ENCODE peak calls at places on chromosomes 16 and 17, in nine cellular contexts. One of them, this sample, is unnamed.

GRCh38 chr17:82458885-82459424 is 414 bp downstream of the NARF start:
- DNase-seq in GM23248: peak; percentile 56
- DNase-seq in SK-N-SH: peak; percentile 76
- DNase-seq in PC-3: peak; percentile 6
- DNase-seq in hepatocyte: peak; percentile 50
- DNase-seq in neural progenitor cell: peak; percentile 58
- DNase-seq in HCT116: no peak
- DNase-seq in MM.1S: peak; percentile 21
- DNase-seq in GM23338: peak; percentile 52
- DNase-seq in this sample: peak; percentile 47

GRCh38 chr17:82018152-82019041 is 4.3 kb downstream of the CENPX start:
- DNase-seq in HCT116: no peak
- DNase-seq in hepatocyte: no peak
- DNase-seq in MM.1S: no peak
- DNase-seq in GM23338: no peak
- DNase-seq in GM23248: no peak
- DNase-seq in PC-3: no peak
- DNase-seq in SK-N-SH: no peak
- DNase-seq in neural progenitor cell: no peak
- DNase-seq in this sample: no peak

GRCh38 chr17:41327411-41328120 is 12.1 kb upstream of the KRTAP17-1 start:
- DNase-seq in neural progenitor cell: no peak
- DNase-seq in GM23248: no peak
- DNase-seq in PC-3: no peak
- DNase-seq in MM.1S: no peak
- DNase-seq in hepatocyte: no peak
- DNase-seq in SK-N-SH: no peak
- DNase-seq in GM23338: no peak
- DNase-seq in HCT116: no peak
- DNase-seq in this sample: no peak

GRCh38 chr17:63916566-63917185 is 2.0 kb downstream of the GH1 start:
- DNase-seq in PC-3: no peak
- DNase-seq in GM23248: no peak
- DNase-seq in SK-N-SH: no peak
- DNase-seq in HCT116: no peak
- DNase-seq in hepatocyte: no peak
- DNase-seq in MM.1S: no peak
- DNase-seq in neural progenitor cell: no peak
- DNase-seq in GM23338: no peak
- DNase-seq in this sample: no peak

GRCh38 chr16:59905628-59906027 is 1171.5 kb upstream of the GOT2 start:
- DNase-seq in neural progenitor cell: no peak
- DNase-seq in SK-N-SH: no peak
- DNase-seq in hepatocyte: no peak
- DNase-seq in GM23338: no peak
- DNase-seq in MM.1S: no peak
- DNase-seq in GM23248: peak; percentile 24
- DNase-seq in HCT116: no peak
- DNase-seq in PC-3: peak; percentile 50
- DNase-seq in this sample: no peak

GRCh38 chr17:40063915-40064531 is 1.3 kb downstream of the THRA start:
- DNase-seq in MM.1S: no peak
- DNase-seq in GM23338: no peak
- DNase-seq in hepatocyte: no peak
- DNase-seq in neural progenitor cell: no peak
- DNase-seq in PC-3: no peak
- DNase-seq in HCT116: no peak
- DNase-seq in GM23248: peak; percentile 15
- DNase-seq in SK-N-SH: no peak
- DNase-seq in this sample: no peak

GRCh38 chr17:10614536-10615155 is 42.5 kb downstream of the MYH3 start:
- DNase-seq in PC-3: peak; percentile 61
- DNase-seq in hepatocyte: peak; percentile 77
- DNase-seq in SK-N-SH: peak; percentile 69
- DNase-seq in neural progenitor cell: peak; percentile 81
- DNase-seq in HCT116: peak; percentile 42
- DNase-seq in GM23338: peak; percentile 86
- DNase-seq in MM.1S: peak; percentile 33
- DNase-seq in GM23248: peak; percentile 74
- DNase-seq in this sample: peak; percentile 54

GRCh38 chr17:41599680-41600079 is 12.9 kb downstream of the KRT16 start:
- DNase-seq in PC-3: no peak
- DNase-seq in GM23338: no peak
- DNase-seq in neural progenitor cell: no peak
- DNase-seq in hepatocyte: no peak
- DNase-seq in SK-N-SH: no peak
- DNase-seq in GM23248: no peak
- DNase-seq in HCT116: no peak
- DNase-seq in MM.1S: no peak
- DNase-seq in this sample: no peak

GRCh38 chr17:31508310-31509094 is 117.0 kb downstream of the RAB11FIP4 start:
- DNase-seq in hepatocyte: no peak
- DNase-seq in HCT116: no peak
- DNase-seq in GM23338: peak; percentile 73
- DNase-seq in PC-3: no peak
- DNase-seq in neural progenitor cell: peak; percentile 36
- DNase-seq in GM23248: peak; percentile 29
- DNase-seq in MM.1S: peak; percentile 68
- DNase-seq in SK-N-SH: no peak
- DNase-seq in this sample: no peak

GRCh38 chr17:14926526-14927122 is 338.5 kb downstream of the PMP22 start:
- DNase-seq in MM.1S: peak; percentile 60
- DNase-seq in HCT116: peak; percentile 29
- DNase-seq in GM23338: peak; percentile 86
- DNase-seq in PC-3: peak; percentile 83
- DNase-seq in SK-N-SH: peak; percentile 26
- DNase-seq in hepatocyte: peak; percentile 85
- DNase-seq in GM23248: peak; percentile 85
- DNase-seq in neural progenitor cell: peak; percentile 86
- DNase-seq in this sample: peak; percentile 81

GRCh38 chr17:66982011-66982508 is 17.6 kb downstream of the CACNG4 start:
- DNase-seq in GM23338: no peak
- DNase-seq in PC-3: no peak
- DNase-seq in neural progenitor cell: no peak
- DNase-seq in SK-N-SH: no peak
- DNase-seq in GM23248: no peak
- DNase-seq in HCT116: no peak
- DNase-seq in hepatocyte: no peak
- DNase-seq in MM.1S: no peak
- DNase-seq in this sample: no peak

GRCh38 chr17:9932481-9932880 is 27.4 kb upstream of the RCVRN start:
- DNase-seq in hepatocyte: peak; percentile 48
- DNase-seq in GM23248: peak; percentile 40
- DNase-seq in SK-N-SH: no peak
- DNase-seq in MM.1S: no peak
- DNase-seq in neural progenitor cell: no peak
- DNase-seq in GM23338: no peak
- DNase-seq in HCT116: no peak
- DNase-seq in PC-3: no peak
- DNase-seq in this sample: no peak

DNA sequence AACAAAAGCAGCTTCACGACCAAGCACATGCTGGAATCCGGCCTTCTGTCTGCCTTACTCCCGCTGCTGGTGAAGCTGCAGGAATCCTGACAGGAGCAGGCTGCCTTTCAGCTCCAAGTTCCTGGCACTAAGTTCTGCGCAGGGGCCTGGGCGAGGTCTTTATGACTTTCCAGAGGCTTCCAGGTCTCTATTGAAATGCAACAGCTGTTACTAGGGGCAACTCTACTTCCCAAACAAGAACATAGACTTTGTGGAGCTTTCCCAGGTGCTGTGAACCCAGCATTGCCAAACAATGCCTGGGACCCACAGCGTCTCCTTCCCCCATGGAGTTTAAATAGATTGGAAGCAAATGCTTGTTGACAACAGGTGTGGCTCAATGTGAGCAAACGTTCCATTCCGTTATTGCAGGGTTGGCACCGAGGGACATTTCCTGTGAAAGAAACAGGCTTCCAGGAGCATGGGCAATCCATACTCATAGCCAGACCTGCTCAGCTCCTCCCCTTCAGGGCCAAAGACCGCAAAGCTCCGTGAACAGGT is 156.0 kb downstream of the CDH13 start:
- DNase-seq in SK-N-SH: no peak
- DNase-seq in GM23338: peak; percentile 66
- DNase-seq in HCT116: no peak
- DNase-seq in MM.1S: no peak
- DNase-seq in PC-3: no peak
- DNase-seq in GM23248: no peak
- DNase-seq in neural progenitor cell: peak; percentile 62
- DNase-seq in hepatocyte: peak; percentile 10
- DNase-seq in this sample: no peak
- TF ChIP-seq EZH2phosphoT487 in SK-N-SH: no peak
- TF ChIP-seq EZH2phosphoT487 in GM23338: no peak
- TF ChIP-seq EZH2phosphoT487 in HCT116: no peak
- TF ChIP-seq EZH2phosphoT487 in MM.1S: no peak
- TF ChIP-seq EZH2phosphoT487 in PC-3: no peak
- TF ChIP-seq EZH2phosphoT487 in GM23248: no peak
- TF ChIP-seq EZH2phosphoT487 in neural progenitor cell: no peak
- TF ChIP-seq EZH2phosphoT487 in hepatocyte: no peak
- TF ChIP-seq EZH2phosphoT487 in this sample: no peak

DNA sequence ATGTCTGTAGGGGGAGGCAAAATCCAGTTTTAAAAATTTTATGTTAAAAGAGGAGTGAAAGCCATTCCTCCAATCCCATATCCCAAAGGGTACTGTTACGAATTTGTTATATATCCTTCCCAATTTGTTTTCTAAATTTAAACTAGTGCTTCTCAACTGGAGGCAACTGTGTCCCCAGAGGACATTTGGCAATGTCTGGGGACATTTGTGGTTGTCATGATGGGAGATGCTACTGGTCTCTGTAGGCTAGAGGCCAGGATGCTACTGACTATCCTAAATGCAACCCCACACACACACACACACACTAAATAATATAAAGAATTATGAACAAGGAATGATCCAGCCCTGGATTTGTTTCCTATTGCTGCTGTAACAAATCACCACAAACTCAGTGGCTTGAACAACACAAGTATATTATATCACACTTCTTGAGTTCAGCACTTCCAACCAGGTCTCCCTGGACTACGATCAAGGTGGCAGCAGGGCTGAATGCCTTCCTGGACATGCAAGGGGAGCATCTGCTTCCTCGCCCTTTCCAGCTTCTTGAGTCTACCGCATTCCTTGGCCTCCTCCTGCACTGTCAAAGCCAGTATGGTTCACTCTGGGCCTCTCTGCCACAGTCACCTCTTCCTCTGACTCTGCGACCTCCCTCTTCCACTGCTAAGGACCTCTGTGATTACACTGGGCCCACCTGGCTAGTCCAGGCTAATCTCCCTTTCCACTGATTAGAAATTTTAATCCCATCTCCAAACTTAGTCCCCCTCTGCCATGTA is 30.1 kb downstream of the ARHGAP17 start:
- DNase-seq in neural progenitor cell: no peak
- DNase-seq in GM23338: peak; percentile 31
- DNase-seq in SK-N-SH: no peak
- DNase-seq in hepatocyte: no peak
- DNase-seq in HCT116: no peak
- DNase-seq in GM23248: peak; percentile 36
- DNase-seq in PC-3: no peak
- DNase-seq in MM.1S: no peak
- DNase-seq in this sample: no peak
- TF ChIP-seq EZH2phosphoT487 in neural progenitor cell: no peak
- TF ChIP-seq EZH2phosphoT487 in GM23338: no peak
- TF ChIP-seq EZH2phosphoT487 in SK-N-SH: no peak
- TF ChIP-seq EZH2phosphoT487 in hepatocyte: no peak
- TF ChIP-seq EZH2phosphoT487 in HCT116: no peak
- TF ChIP-seq EZH2phosphoT487 in GM23248: no peak
- TF ChIP-seq EZH2phosphoT487 in PC-3: no peak
- TF ChIP-seq EZH2phosphoT487 in MM.1S: no peak
- TF ChIP-seq EZH2phosphoT487 in this sample: no peak

GRCh38 chr17:48925251-48925990 is 17.2 kb downstream of the UBE2Z start:
- DNase-seq in hepatocyte: no peak
- DNase-seq in PC-3: no peak
- DNase-seq in GM23338: no peak
- DNase-seq in HCT116: no peak
- DNase-seq in neural progenitor cell: no peak
- DNase-seq in GM23248: no peak
- DNase-seq in SK-N-SH: no peak
- DNase-seq in MM.1S: no peak
- DNase-seq in this sample: no peak
- TF ChIP-seq EZH2phosphoT487 in hepatocyte: no peak
- TF ChIP-seq EZH2phosphoT487 in PC-3: no peak
- TF ChIP-seq EZH2phosphoT487 in GM23338: no peak
- TF ChIP-seq EZH2phosphoT487 in HCT116: no peak
- TF ChIP-seq EZH2phosphoT487 in neural progenitor cell: no peak
- TF ChIP-seq EZH2phosphoT487 in GM23248: no peak
- TF ChIP-seq EZH2phosphoT487 in SK-N-SH: no peak
- TF ChIP-seq EZH2phosphoT487 in MM.1S: no peak
- TF ChIP-seq EZH2phosphoT487 in this sample: no peak

GRCh38 chr17:65633988-65634387 is 72.5 kb upstream of the AXIN2 start:
- DNase-seq in SK-N-SH: no peak
- DNase-seq in hepatocyte: no peak
- DNase-seq in neural progenitor cell: no peak
- DNase-seq in MM.1S: no peak
- DNase-seq in GM23338: no peak
- DNase-seq in GM23248: no peak
- DNase-seq in HCT116: no peak
- DNase-seq in PC-3: peak; percentile 81
- DNase-seq in this sample: no peak
- TF ChIP-seq EZH2phosphoT487 in SK-N-SH: no peak
- TF ChIP-seq EZH2phosphoT487 in hepatocyte: no peak
- TF ChIP-seq EZH2phosphoT487 in neural progenitor cell: no peak
- TF ChIP-seq EZH2phosphoT487 in MM.1S: no peak
- TF ChIP-seq EZH2phosphoT487 in GM23338: no peak
- TF ChIP-seq EZH2phosphoT487 in GM23248: no peak
- TF ChIP-seq EZH2phosphoT487 in HCT116: no peak
- TF ChIP-seq EZH2phosphoT487 in PC-3: no peak
- TF ChIP-seq EZH2phosphoT487 in this sample: no peak

GRCh38 chr17:1255041-1255440 is 15.2 kb upstream of the BHLHA9 start:
- DNase-seq in GM23248: no peak
- DNase-seq in hepatocyte: no peak
- DNase-seq in HCT116: no peak
- DNase-seq in SK-N-SH: no peak
- DNase-seq in MM.1S: no peak
- DNase-seq in neural progenitor cell: no peak
- DNase-seq in PC-3: no peak
- DNase-seq in GM23338: peak; percentile 58
- DNase-seq in this sample: no peak

GRCh38 chr17:1256699-1257098 is 13.5 kb upstream of the BHLHA9 start:
- DNase-seq in neural progenitor cell: no peak
- DNase-seq in SK-N-SH: no peak
- DNase-seq in GM23338: no peak
- DNase-seq in GM23248: no peak
- DNase-seq in hepatocyte: no peak
- DNase-seq in HCT116: no peak
- DNase-seq in PC-3: no peak
- DNase-seq in MM.1S: no peak
- DNase-seq in this sample: no peak

GRCh38 chr17:1252203-1252608 is 18.0 kb upstream of the BHLHA9 start:
- DNase-seq in GM23248: peak; percentile 63
- DNase-seq in SK-N-SH: peak; percentile 72
- DNase-seq in GM23338: no peak
- DNase-seq in HCT116: no peak
- DNase-seq in PC-3: no peak
- DNase-seq in hepatocyte: no peak
- DNase-seq in neural progenitor cell: no peak
- DNase-seq in MM.1S: no peak
- DNase-seq in this sample: no peak
- TF ChIP-seq EZH2phosphoT487 in GM23248: no peak
- TF ChIP-seq EZH2phosphoT487 in SK-N-SH: no peak
- TF ChIP-seq EZH2phosphoT487 in GM23338: no peak
- TF ChIP-seq EZH2phosphoT487 in HCT116: no peak
- TF ChIP-seq EZH2phosphoT487 in PC-3: no peak
- TF ChIP-seq EZH2phosphoT487 in hepatocyte: no peak
- TF ChIP-seq EZH2phosphoT487 in neural progenitor cell: no peak
- TF ChIP-seq EZH2phosphoT487 in MM.1S: no peak
- TF ChIP-seq EZH2phosphoT487 in this sample: no peak

GRCh38 chr17:73291260-73291801 is 20.5 kb downstream of the CDC42EP4 start:
- DNase-seq in hepatocyte: no peak
- DNase-seq in PC-3: peak; percentile 98
- DNase-seq in HCT116: peak; percentile 79
- DNase-seq in GM23338: no peak
- DNase-seq in MM.1S: peak; percentile 78
- DNase-seq in SK-N-SH: no peak
- DNase-seq in neural progenitor cell: no peak
- DNase-seq in GM23248: peak; percentile 97
- DNase-seq in this sample: no peak
- TF ChIP-seq EZH2phosphoT487 in hepatocyte: no peak
- TF ChIP-seq EZH2phosphoT487 in PC-3: no peak
- TF ChIP-seq EZH2phosphoT487 in HCT116: no peak
- TF ChIP-seq EZH2phosphoT487 in GM23338: no peak
- TF ChIP-seq EZH2phosphoT487 in MM.1S: no peak
- TF ChIP-seq EZH2phosphoT487 in SK-N-SH: no peak
- TF ChIP-seq EZH2phosphoT487 in neural progenitor cell: no peak
- TF ChIP-seq EZH2phosphoT487 in GM23248: no peak
- TF ChIP-seq EZH2phosphoT487 in this sample: no peak

This sample was measured in OCI-LY7.